ENCODE peak calls at places on chromosomes 1 and 21, in six cellular contexts. One of them, this sample, is unnamed.

GRCh38 chr1:3004285-3005205 is 16.7 kb upstream of the ACTRT2 start:
- DNase-seq in IMR-90: no peak
- DNase-seq in Calu3: no peak
- DNase-seq in dorsolateral prefrontal cortex: peak
- DNase-seq in GM06990: no peak
- DNase-seq in breast epithelium: no peak
- DNase-seq in this sample: no peak

GRCh38 chr21:41957991-41958766 is 4.4 kb upstream of the C2CD2 start:
- DNase-seq in IMR-90: peak
- DNase-seq in Calu3: peak
- DNase-seq in dorsolateral prefrontal cortex: no peak
- DNase-seq in GM06990: no peak
- DNase-seq in breast epithelium: peak
- DNase-seq in this sample: peak

GRCh38 chr1:21175670-21176581 is 771 bp downstream of the EIF4G3 start:
- DNase-seq in IMR-90: no peak
- DNase-seq in Calu3: peak
- DNase-seq in dorsolateral prefrontal cortex: no peak
- DNase-seq in GM06990: peak
- DNase-seq in breast epithelium: no peak
- DNase-seq in this sample: peak

GRCh38 chr1:243819438-243819839 is 30.6 kb downstream of the AKT3 start:
- DNase-seq in IMR-90: no peak
- DNase-seq in Calu3: no peak
- DNase-seq in dorsolateral prefrontal cortex: no peak
- DNase-seq in GM06990: no peak
- DNase-seq in breast epithelium: no peak
- DNase-seq in this sample: no peak

GRCh38 chr1:113073457-113073950 is 506 bp downstream of the LRIG2 start:
- DNase-seq in IMR-90: peak
- DNase-seq in Calu3: peak
- DNase-seq in dorsolateral prefrontal cortex: no peak
- DNase-seq in GM06990: no peak
- DNase-seq in breast epithelium: peak
- DNase-seq in this sample: no peak

GRCh38 chr1:87104945-87105344 is 190.5 kb downstream of the HS2ST1 start:
- DNase-seq in IMR-90: no peak
- DNase-seq in Calu3: no peak
- DNase-seq in dorsolateral prefrontal cortex: no peak
- DNase-seq in GM06990: no peak
- DNase-seq in breast epithelium: no peak
- DNase-seq in this sample: no peak

GRCh38 chr1:199857103-199857502 is 170.4 kb upstream of the NR5A2 start:
- DNase-seq in IMR-90: peak
- DNase-seq in Calu3: no peak
- DNase-seq in dorsolateral prefrontal cortex: no peak
- DNase-seq in GM06990: no peak
- DNase-seq in breast epithelium: no peak
- DNase-seq in this sample: no peak

GRCh38 chr1:167455786-167456446 is 62.4 kb downstream of the CD247 start:
- DNase-seq in IMR-90: no peak
- DNase-seq in Calu3: peak
- DNase-seq in dorsolateral prefrontal cortex: peak
- DNase-seq in GM06990: no peak
- DNase-seq in breast epithelium: no peak
- DNase-seq in this sample: peak

GRCh38 chr1:230079211-230079590 is 12.2 kb downstream of the GALNT2 start:
- DNase-seq in IMR-90: no peak
- DNase-seq in Calu3: no peak
- DNase-seq in dorsolateral prefrontal cortex: no peak
- DNase-seq in GM06990: no peak
- DNase-seq in breast epithelium: no peak
- DNase-seq in this sample: no peak

GRCh38 chr1:55214903-55215193 is 316 bp downstream of the USP24 start:
- DNase-seq in IMR-90: peak
- DNase-seq in Calu3: peak
- DNase-seq in dorsolateral prefrontal cortex: peak
- DNase-seq in GM06990: no peak
- DNase-seq in breast epithelium: no peak
- DNase-seq in this sample: peak

GRCh38 chr1:7885513-7886298 is 32.8 kb upstream of the UTS2 start:
- DNase-seq in IMR-90: no peak
- DNase-seq in Calu3: peak
- DNase-seq in dorsolateral prefrontal cortex: no peak
- DNase-seq in GM06990: peak
- DNase-seq in breast epithelium: peak
- DNase-seq in this sample: peak

GRCh38 chr1:168834225-168834872 is 105.3 kb upstream of the DPT start:
- DNase-seq in IMR-90: no peak
- DNase-seq in Calu3: no peak
- DNase-seq in dorsolateral prefrontal cortex: no peak
- DNase-seq in GM06990: no peak
- DNase-seq in breast epithelium: no peak
- DNase-seq in this sample: no peak

GRCh38 chr1:47424336-47424982 is 8.4 kb downstream of the FOXE3 start:
- DNase-seq in IMR-90: peak
- DNase-seq in Calu3: peak
- DNase-seq in dorsolateral prefrontal cortex: no peak
- DNase-seq in GM06990: no peak
- DNase-seq in breast epithelium: no peak
- DNase-seq in this sample: no peak

GRCh38 chr1:175936736-175937135 is 193.3 kb upstream of the TNR start:
- DNase-seq in IMR-90: no peak
- DNase-seq in Calu3: no peak
- DNase-seq in dorsolateral prefrontal cortex: no peak
- DNase-seq in GM06990: no peak
- DNase-seq in breast epithelium: no peak
- DNase-seq in this sample: no peak

GRCh38 chr1:43454270-43455011 is 710 bp upstream of the HYI start:
- DNase-seq in IMR-90: peak
- DNase-seq in Calu3: peak
- DNase-seq in dorsolateral prefrontal cortex: peak
- DNase-seq in GM06990: no peak
- DNase-seq in breast epithelium: peak
- DNase-seq in this sample: peak

GRCh38 chr1:172658871-172659453 is at the start of gene FASLG:
- DNase-seq in IMR-90: peak
- DNase-seq in Calu3: no peak
- DNase-seq in dorsolateral prefrontal cortex: no peak
- DNase-seq in GM06990: no peak
- DNase-seq in breast epithelium: no peak
- DNase-seq in this sample: peak

GRCh38 chr1:157307491-157307890 is 169.3 kb upstream of the ETV3 start:
- DNase-seq in IMR-90: no peak
- DNase-seq in Calu3: no peak
- DNase-seq in dorsolateral prefrontal cortex: no peak
- DNase-seq in GM06990: no peak
- DNase-seq in breast epithelium: no peak
- DNase-seq in this sample: peak

DNA sequence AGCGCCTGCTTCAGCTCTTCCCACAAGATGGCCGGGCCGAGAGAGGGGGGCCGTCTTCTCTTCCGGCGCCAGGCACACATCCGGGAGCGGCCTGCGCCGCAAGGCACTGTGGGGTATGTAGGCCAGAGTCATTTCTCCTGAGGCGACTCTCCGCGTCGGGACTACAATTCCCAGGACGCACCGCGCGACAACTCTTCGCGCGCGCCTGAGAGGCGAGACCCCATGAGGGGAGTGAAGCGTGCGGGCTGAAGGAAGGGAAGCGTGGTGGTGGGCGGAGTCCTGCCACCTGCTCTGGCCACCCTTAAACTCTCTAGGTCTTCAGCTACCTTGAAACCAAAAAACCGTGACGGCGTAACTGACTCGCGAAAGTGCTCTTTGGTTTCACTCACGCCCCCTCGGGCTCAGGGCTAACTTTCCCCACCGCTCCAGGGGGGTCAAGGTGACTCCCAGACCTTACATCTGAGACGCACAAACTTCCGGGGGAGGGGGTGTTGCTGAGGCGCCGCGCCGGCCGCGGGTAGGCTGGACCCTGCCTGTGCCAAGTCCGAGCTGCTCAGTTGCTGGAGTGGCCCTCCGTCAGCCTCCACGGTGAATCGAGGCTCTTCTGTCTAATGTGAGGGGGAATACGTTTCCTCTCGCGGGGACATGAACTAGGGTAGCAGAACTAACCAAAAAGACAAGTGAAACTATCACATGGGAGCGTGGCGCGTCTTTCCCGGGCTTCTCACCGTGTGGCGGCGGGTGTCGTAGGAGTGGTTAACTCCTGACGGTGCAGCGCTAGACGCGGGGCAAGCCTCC is at the start of gene SERBP1:
- DNase-seq in IMR-90: peak
- DNase-seq in Calu3: peak
- DNase-seq in dorsolateral prefrontal cortex: peak
- DNase-seq in GM06990: peak
- DNase-seq in breast epithelium: peak
- DNase-seq in this sample: peak
- TF ChIP-seq CTCF in IMR-90: no peak
- TF ChIP-seq CTCF in Calu3: no peak
- TF ChIP-seq CTCF in dorsolateral prefrontal cortex: peak
- TF ChIP-seq CTCF in GM06990: no peak
- TF ChIP-seq CTCF in breast epithelium: no peak
- TF ChIP-seq CTCF in this sample: no peak

GRCh38 chr1:11176081-11176706 is 13.0 kb upstream of the ANGPTL7 start:
- DNase-seq in IMR-90: peak
- DNase-seq in Calu3: no peak
- DNase-seq in dorsolateral prefrontal cortex: no peak
- DNase-seq in GM06990: no peak
- DNase-seq in breast epithelium: no peak
- DNase-seq in this sample: no peak

GRCh38 chr1:11178021-11179015 is 10.8 kb upstream of the ANGPTL7 start:
- DNase-seq in IMR-90: peak
- DNase-seq in Calu3: no peak
- DNase-seq in dorsolateral prefrontal cortex: no peak
- DNase-seq in GM06990: no peak
- DNase-seq in breast epithelium: no peak
- DNase-seq in this sample: no peak

GRCh38 chr1:11175461-11175860 is 13.7 kb upstream of the ANGPTL7 start:
- DNase-seq in IMR-90: no peak
- DNase-seq in Calu3: no peak
- DNase-seq in dorsolateral prefrontal cortex: no peak
- DNase-seq in GM06990: no peak
- DNase-seq in breast epithelium: no peak
- DNase-seq in this sample: no peak

GRCh38 chr1:11170102-11170501 is 19.1 kb upstream of the ANGPTL7 start:
- DNase-seq in IMR-90: no peak
- DNase-seq in Calu3: no peak
- DNase-seq in dorsolateral prefrontal cortex: no peak
- DNase-seq in GM06990: no peak
- DNase-seq in breast epithelium: no peak
- DNase-seq in this sample: no peak

GRCh38 chr1:11174271-11174942 is 14.7 kb upstream of the ANGPTL7 start:
- DNase-seq in IMR-90: no peak
- DNase-seq in Calu3: no peak
- DNase-seq in dorsolateral prefrontal cortex: no peak
- DNase-seq in GM06990: no peak
- DNase-seq in breast epithelium: peak
- DNase-seq in this sample: no peak
- TF ChIP-seq CTCF in IMR-90: no peak
- TF ChIP-seq CTCF in Calu3: no peak
- TF ChIP-seq CTCF in dorsolateral prefrontal cortex: no peak
- TF ChIP-seq CTCF in GM06990: no peak
- TF ChIP-seq CTCF in breast epithelium: no peak
- TF ChIP-seq CTCF in this sample: no peak

GRCh38 chr1:184634296-184634695 is 120.4 kb downstream of the EDEM3 start:
- DNase-seq in IMR-90: no peak
- DNase-seq in Calu3: no peak
- DNase-seq in dorsolateral prefrontal cortex: no peak
- DNase-seq in GM06990: no peak
- DNase-seq in breast epithelium: no peak
- DNase-seq in this sample: no peak
- TF ChIP-seq CTCF in IMR-90: no peak
- TF ChIP-seq CTCF in Calu3: no peak
- TF ChIP-seq CTCF in dorsolateral prefrontal cortex: no peak
- TF ChIP-seq CTCF in GM06990: no peak
- TF ChIP-seq CTCF in breast epithelium: no peak
- TF ChIP-seq CTCF in this sample: no peak

GRCh38 chr1:206728588-206728987 is 42.0 kb upstream of the IL19 start:
- DNase-seq in IMR-90: no peak
- DNase-seq in Calu3: no peak
- DNase-seq in dorsolateral prefrontal cortex: no peak
- DNase-seq in GM06990: no peak
- DNase-seq in breast epithelium: no peak
- DNase-seq in this sample: no peak

GRCh38 chr1:206723500-206724472 is 39.1 kb downstream of the MAPKAPK2 start:
- DNase-seq in IMR-90: peak
- DNase-seq in Calu3: peak
- DNase-seq in dorsolateral prefrontal cortex: no peak
- DNase-seq in GM06990: no peak
- DNase-seq in breast epithelium: peak
- DNase-seq in this sample: no peak

GRCh38 chr1:206727981-206728380 is 42.6 kb upstream of the IL19 start:
- DNase-seq in IMR-90: no peak
- DNase-seq in Calu3: no peak
- DNase-seq in dorsolateral prefrontal cortex: no peak
- DNase-seq in GM06990: no peak
- DNase-seq in breast epithelium: no peak
- DNase-seq in this sample: no peak

GRCh38 chr1:206722751-206723499 is 38.2 kb downstream of the MAPKAPK2 start:
- DNase-seq in IMR-90: no peak
- DNase-seq in Calu3: no peak
- DNase-seq in dorsolateral prefrontal cortex: no peak
- DNase-seq in GM06990: no peak
- DNase-seq in breast epithelium: no peak
- DNase-seq in this sample: no peak

GRCh38 chr1:206725053-206725963 is 40.6 kb downstream of the MAPKAPK2 start:
- DNase-seq in IMR-90: peak
- DNase-seq in Calu3: peak
- DNase-seq in dorsolateral prefrontal cortex: peak
- DNase-seq in GM06990: no peak
- DNase-seq in breast epithelium: no peak
- DNase-seq in this sample: peak
- TF ChIP-seq CTCF in IMR-90: peak
- TF ChIP-seq CTCF in Calu3: peak
- TF ChIP-seq CTCF in dorsolateral prefrontal cortex: peak
- TF ChIP-seq CTCF in GM06990: peak
- TF ChIP-seq CTCF in breast epithelium: peak
- TF ChIP-seq CTCF in this sample: peak

This sample was measured in GM13976.